ENCODE peak calls at places on chromosomes 16 and 17, in seven cellular contexts. I, H, W, R, U, D and O are unnamed samples.

GRCh38 chr16:29894352-29894751 is 5.0 kb downstream of the SEZ6L2 start:
- DNase-seq in I (no peak), H (no peak), W (no peak), R (no peak), U (no peak), D (no peak), O (no peak)

GRCh38 chr17:69761767-69762321 is 313.2 kb upstream of the KCNJ16 start:
- DNase-seq in I (peak), H (no peak), W (no peak), R (no peak), U (no peak), D (peak), O (no peak)

GRCh38 chr16:87199901-87200300 is 117.3 kb downstream of the C16orf95 start:
- DNase-seq in I (no peak), H (no peak), W (no peak), R (no peak), U (no peak), D (no peak), O (no peak)

GRCh38 chr17:69170377-69170776 is 28.7 kb upstream of the ABCA6 start:
- DNase-seq in I (no peak), H (no peak), W (no peak), R (no peak), U (peak), D (no peak), O (no peak)

GRCh38 chr17:7916799-7917198 is 710 bp upstream of the RNF227 start:
- DNase-seq in I (no peak), H (no peak), W (no peak), R (no peak), U (no peak), D (no peak), O (no peak)

GRCh38 chr17:36807496-36808180 is 129.6 kb upstream of the LHX1 start:
- DNase-seq in I (no peak), H (no peak), W (no peak), R (no peak), U (no peak), D (no peak), O (no peak)

GRCh38 chr17:42680331-42680808 is 1.3 kb downstream of the CCR10 start:
- DNase-seq in I (no peak), H (no peak), W (no peak), R (peak), U (peak), D (no peak), O (no peak)

GRCh38 chr17:2874211-2874686 is 78.0 kb downstream of the RAP1GAP2 start:
- DNase-seq in I (peak), H (no peak), W (no peak), R (no peak), U (no peak), D (no peak), O (peak)

GRCh38 chr17:79952265-79952877 is 83.3 kb downstream of the TBC1D16 start:
- DNase-seq in I (no peak), H (peak), W (no peak), R (peak), U (no peak), D (no peak), O (no peak)

GRCh38 chr17:34981538-34982241 is 1.4 kb downstream of the LIG3 start:
- DNase-seq in I (no peak), H (no peak), W (no peak), R (no peak), U (peak), D (no peak), O (peak)

GRCh38 chr17:159609-160008 is 21.8 kb downstream of the DOC2B start:
- DNase-seq in I (no peak), H (no peak), W (no peak), R (peak), U (no peak), D (no peak), O (no peak)

GRCh38 chr17:79844869-79845600 is 5.8 kb upstream of the CBX4 start:
- DNase-seq in I (peak), H (peak), W (no peak), R (peak), U (no peak), D (no peak), O (peak)

GRCh38 chr16:89330177-89330856 is 112.8 kb downstream of the ZNF778 start:
- DNase-seq in I (peak), H (no peak), W (no peak), R (peak), U (no peak), D (peak), O (no peak)

GRCh38 chr16:31354394-31355291 is at the start of gene ITGAX:
- DNase-seq in I (peak), H (peak), W (peak), R (peak), U (peak), D (no peak), O (no peak)

GRCh38 chr17:66555605-66556004 is 253.2 kb downstream of the PRKCA start:
- DNase-seq in I (peak), H (no peak), W (no peak), R (no peak), U (no peak), D (no peak), O (no peak)

GRCh38 chr16:29022196-29022595 is 37.3 kb downstream of the LAT start:
- DNase-seq in I (no peak), H (no peak), W (no peak), R (no peak), U (no peak), D (no peak), O (no peak)

GRCh38 chr16:27374794-27375499 is 27.0 kb upstream of the IL21R start:
- DNase-seq in I (peak), H (no peak), W (no peak), R (peak), U (peak), D (peak), O (peak)

GRCh38 chr17:31495049-31495885 is 103.8 kb downstream of the RAB11FIP4 start:
- DNase-seq in I (peak), H (peak), W (no peak), R (peak), U (no peak), D (no peak), O (no peak)

GRCh38 chr16:1331712-1332617 is 1.5 kb upstream of the BAIAP3 start:
- DNase-seq in I (peak), H (peak), W (no peak), R (peak), U (peak), D (peak), O (peak)

GRCh38 chr17:82281502-82282238 is 8.2 kb upstream of the CSNK1D start:
- DNase-seq in I (peak), H (no peak), W (no peak), R (peak), U (no peak), D (no peak), O (no peak)

GRCh38 chr17:48544356-48545021 is 420 bp downstream of the HOXB2 start:
- DNase-seq in I (no peak), H (no peak), W (no peak), R (peak), U (peak), D (no peak), O (peak)

GRCh38 chr17:67413399-67413798 is 36.3 kb downstream of the PITPNC1 start:
- DNase-seq in I (no peak), H (no peak), W (no peak), R (no peak), U (no peak), D (no peak), O (no peak)

GRCh38 chr16:85483424-85483823 is 129.7 kb upstream of the GSE1 start:
- DNase-seq in I (no peak), H (no peak), W (no peak), R (no peak), U (no peak), D (no peak), O (no peak)

GRCh38 chr17:66675273-66675990 is 159.5 kb upstream of the CACNG5 start:
- DNase-seq in I (no peak), H (no peak), W (no peak), R (no peak), U (no peak), D (no peak), O (no peak)

GRCh38 chr16:51237861-51238378 is 86.8 kb upstream of the SALL1 start:
- DNase-seq in I (no peak), H (no peak), W (no peak), R (no peak), U (no peak), D (no peak), O (peak)

GRCh38 chr17:71192848-71193247 is 928.0 kb upstream of the SOX9 start:
- DNase-seq in I (no peak), H (no peak), W (no peak), R (no peak), U (no peak), D (no peak), O (no peak)

GRCh38 chr17:64148699-64149098 is 18.8 kb upstream of the ERN1 start:
- DNase-seq in I (peak), H (no peak), W (no peak), R (no peak), U (peak), D (peak), O (peak)

GRCh38 chr17:78993981-78994671 is 14.4 kb upstream of the LGALS3BP start:
- DNase-seq in I (no peak), H (peak), W (no peak), R (peak), U (no peak), D (no peak), O (no peak)

GRCh38 chr17:36632916-36633846 is 31.8 kb downstream of the MRM1 start:
- DNase-seq in I (no peak), H (no peak), W (no peak), R (no peak), U (no peak), D (no peak), O (no peak)

GRCh38 chr17:66190738-66191606 is 961 bp downstream of the CEP112 start:
- DNase-seq in I (peak), H (no peak), W (no peak), R (no peak), U (no peak), D (no peak), O (no peak)

GRCh38 chr16:80620656-80621605 is 80.1 kb downstream of the DYNLRB2 start:
- DNase-seq in I (peak), H (no peak), W (no peak), R (no peak), U (no peak), D (no peak), O (no peak)

GRCh38 chr16:77499373-77500285 is 64.8 kb upstream of the ADAMTS18 start:
- DNase-seq in I (peak), H (no peak), W (no peak), R (no peak), U (no peak), D (no peak), O (no peak)

GRCh38 chr16:50644730-50645129 is 36.4 kb downstream of the SNX20 start:
- DNase-seq in I (peak), H (peak), W (no peak), R (no peak), U (peak), D (no peak), O (no peak)